ENCODE peak calls at places on chromosome X, in four cellular contexts. One of them, this sample, is unnamed.

GRCh38 chrX:71671043-71671829 is 3.9 kb downstream of the LOC101059915 start:
- DNase-seq in amniotic stem cell: no peak
- DNase-seq in AG09319: no peak
- DNase-seq in stimulated activated CD8-positive, alpha-beta memory T cell treated with anti-CD3 and anti-CD28 coated beads, Interleukin-15, amount 100 ng/mL, for 4 hours: no peak
- DNase-seq in this sample: no peak

GRCh38 chrX:1170243-1170642 is 42.2 kb downstream of the CRLF2 start:
- DNase-seq in amniotic stem cell: no peak
- DNase-seq in AG09319: no peak
- DNase-seq in stimulated activated CD8-positive, alpha-beta memory T cell treated with anti-CD3 and anti-CD28 coated beads, Interleukin-15, amount 100 ng/mL, for 4 hours: no peak
- DNase-seq in this sample: no peak

GRCh38 chrX:40314070-40314469 is 216.3 kb upstream of the BCOR start:
- DNase-seq in amniotic stem cell: no peak
- DNase-seq in AG09319: no peak
- DNase-seq in stimulated activated CD8-positive, alpha-beta memory T cell treated with anti-CD3 and anti-CD28 coated beads, Interleukin-15, amount 100 ng/mL, for 4 hours: no peak
- DNase-seq in this sample: no peak

GRCh38 chrX:30975467-30975866 is 86.4 kb upstream of the TAB3 start:
- DNase-seq in amniotic stem cell: no peak
- DNase-seq in AG09319: no peak
- DNase-seq in stimulated activated CD8-positive, alpha-beta memory T cell treated with anti-CD3 and anti-CD28 coated beads, Interleukin-15, amount 100 ng/mL, for 4 hours: no peak
- DNase-seq in this sample: no peak

GRCh38 chrX:30302957-30303356 is 6.2 kb downstream of the NR0B1 start:
- DNase-seq in amniotic stem cell: no peak
- DNase-seq in AG09319: no peak
- DNase-seq in stimulated activated CD8-positive, alpha-beta memory T cell treated with anti-CD3 and anti-CD28 coated beads, Interleukin-15, amount 100 ng/mL, for 4 hours: no peak
- DNase-seq in this sample: no peak

GRCh38 chrX:119226431-119226830 is 9.7 kb upstream of the PGRMC1 start:
- DNase-seq in amniotic stem cell: no peak
- DNase-seq in AG09319: no peak
- DNase-seq in stimulated activated CD8-positive, alpha-beta memory T cell treated with anti-CD3 and anti-CD28 coated beads, Interleukin-15, amount 100 ng/mL, for 4 hours: no peak
- DNase-seq in this sample: no peak

GRCh38 chrX:38628587-38628986 is 67.2 kb downstream of the TSPAN7 start:
- DNase-seq in amniotic stem cell: no peak
- DNase-seq in AG09319: no peak
- DNase-seq in stimulated activated CD8-positive, alpha-beta memory T cell treated with anti-CD3 and anti-CD28 coated beads, Interleukin-15, amount 100 ng/mL, for 4 hours: no peak
- DNase-seq in this sample: no peak

GRCh38 chrX:140510895-140511295 is 6.0 kb upstream of the SOX3 start:
- DNase-seq in amniotic stem cell: no peak
- DNase-seq in AG09319: no peak
- DNase-seq in stimulated activated CD8-positive, alpha-beta memory T cell treated with anti-CD3 and anti-CD28 coated beads, Interleukin-15, amount 100 ng/mL, for 4 hours: no peak
- DNase-seq in this sample: no peak

GRCh38 chrX:118633530-118633929 is 93.9 kb upstream of the IL13RA1 start:
- DNase-seq in amniotic stem cell: no peak
- DNase-seq in AG09319: no peak
- DNase-seq in stimulated activated CD8-positive, alpha-beta memory T cell treated with anti-CD3 and anti-CD28 coated beads, Interleukin-15, amount 100 ng/mL, for 4 hours: no peak
- DNase-seq in this sample: no peak

GRCh38 chrX:11755724-11756123 is 2.3 kb upstream of the MSL3 start:
- DNase-seq in amniotic stem cell: no peak
- DNase-seq in AG09319: no peak
- DNase-seq in stimulated activated CD8-positive, alpha-beta memory T cell treated with anti-CD3 and anti-CD28 coated beads, Interleukin-15, amount 100 ng/mL, for 4 hours: no peak
- DNase-seq in this sample: no peak

GRCh38 chrX:66760648-66761047 is 121.8 kb upstream of the EDA2R start:
- DNase-seq in amniotic stem cell: no peak
- DNase-seq in AG09319: no peak
- DNase-seq in stimulated activated CD8-positive, alpha-beta memory T cell treated with anti-CD3 and anti-CD28 coated beads, Interleukin-15, amount 100 ng/mL, for 4 hours: no peak
- DNase-seq in this sample: no peak

GRCh38 chrX:39869846-39870601 is 227.7 kb downstream of the BCOR start:
- DNase-seq in amniotic stem cell: no peak
- DNase-seq in AG09319: no peak
- DNase-seq in stimulated activated CD8-positive, alpha-beta memory T cell treated with anti-CD3 and anti-CD28 coated beads, Interleukin-15, amount 100 ng/mL, for 4 hours: peak; percentile 59
- DNase-seq in this sample: no peak